ENCODE peak calls at places on chromosomes 16 and 17, in ten cellular contexts. F is colonic mucosa; G is effector memory CD8-positive, alpha-beta T cell; R is stimulated activated CD4-positive, alpha-beta T cell treated with anti-CD3 and anti-CD28 coated beads, Interleukin-15, amount 100 ng/mL, for 24 hours; N is GOT3; K is SW480; O is NCI-H510A; Y is GM10248; Z is EL; B is stimulated activated CD8-positive, alpha-beta memory T cell treated with anti-CD3 and anti-CD28 coated beads, Interleukin-4, amount 100 ng/mL, for 1 hour. W is an unnamed sample.

GRCh38 chr16:9596788-9597187 is 505.3 kb downstream of the HAPSTR1 start:
- DNase-seq in F (no peak), N (no peak), G (no peak), R (no peak), Y (no peak), O (no peak), B (no peak), Z (no peak), K (no peak), W (no peak)

GRCh38 chr17:78640700-78641099 is 63.5 kb upstream of the DNAH17 start:
- DNase-seq in Y (no peak), F (no peak), O (no peak), Z (no peak), G (no peak), K (no peak), R (no peak), B (no peak), N (no peak), W (no peak)

GRCh38 chr17:64983708-64984107 is 64.4 kb upstream of the LRRC37A3 start:
- DNase-seq in G (no peak), R (no peak), K (no peak), O (no peak), N (no peak), Z (no peak), B (no peak), Y (no peak), F (no peak), W (no peak)

GRCh38 chr16:74984194-74984669 is 691 bp downstream of the WDR59 start:
- DNase-seq in O (no peak), G (peak), Y (no peak), K (no peak), N (no peak), Z (peak), R (peak), B (no peak), F (no peak), W (peak)

GRCh38 chr16:56800355-56800754 is 64.7 kb upstream of the SLC12A3 start:
- DNase-seq in O (no peak), Z (peak), Y (no peak), F (no peak), K (no peak), N (no peak), B (no peak), G (no peak), R (no peak), W (no peak)

GRCh38 chr17:58530655-58531054 is 16.2 kb upstream of the MTMR4 start:
- DNase-seq in Y (no peak), Z (no peak), O (no peak), N (no peak), G (no peak), B (no peak), K (no peak), R (no peak), F (no peak), W (no peak)

GRCh38 chr17:80106176-80106575 is 4.8 kb downstream of the GAA start:
- DNase-seq in F (no peak), B (no peak), K (no peak), N (no peak), O (no peak), Z (no peak), R (no peak), Y (no peak), G (no peak), W (no peak)

GRCh38 chr16:55663770-55664677 is 8.2 kb downstream of the SLC6A2 start:
- DNase-seq in R (no peak), F (no peak), O (no peak), B (no peak), K (no peak), Y (no peak), G (no peak), N (no peak), Z (peak), W (no peak)

GRCh38 chr16:85309656-85310587 is 197.7 kb upstream of the CIBAR2 start:
- DNase-seq in O (no peak), N (no peak), Y (no peak), F (no peak), Z (no peak), G (no peak), R (peak), K (peak), B (no peak), W (no peak)

GRCh38 chr17:72646176-72646575 is 446.3 kb downstream of the SLC39A11 start:
- DNase-seq in Y (no peak), R (no peak), Z (no peak), F (no peak), K (no peak), O (no peak), N (no peak), B (no peak), G (no peak), W (no peak)

GRCh38 chr17:81551458-81552243 is 502 bp downstream of the FAAP100 start:
- DNase-seq in Z (peak), R (peak), Y (no peak), G (no peak), O (no peak), N (no peak), F (peak), K (peak), B (no peak), W (no peak)

GRCh38 chr17:65455972-65456343 is 105.5 kb downstream of the AXIN2 start:
- DNase-seq in O (no peak), K (peak), B (no peak), Y (no peak), N (no peak), Z (no peak), G (no peak), R (peak), F (peak), W (peak)

GRCh38 chr17:64277831-64278562 is 14.9 kb upstream of the TEX2 start:
- DNase-seq in N (no peak), B (no peak), Z (no peak), O (no peak), R (no peak), K (no peak), Y (no peak), G (no peak), F (no peak), W (no peak)

GRCh38 chr16:20928774-20929411 is 28.3 kb downstream of the LYRM1 start:
- DNase-seq in O (no peak), Y (peak), R (no peak), G (no peak), K (no peak), F (no peak), B (no peak), N (no peak), Z (no peak), W (no peak)

GRCh38 chr16:13858873-13859580 is 60.9 kb upstream of the ERCC4 start:
- DNase-seq in N (no peak), G (no peak), B (no peak), O (no peak), F (no peak), K (no peak), Y (no peak), Z (no peak), R (no peak), W (no peak)

GRCh38 chr16:88553739-88554138 is 16.5 kb upstream of the ZC3H18 start:
- DNase-seq in B (no peak), K (no peak), N (no peak), Y (no peak), O (no peak), G (no peak), F (no peak), Z (no peak), R (no peak), W (no peak)

GRCh38 chr17:65588194-65588808 is 26.9 kb upstream of the AXIN2 start:
- DNase-seq in Y (no peak), K (peak), N (no peak), B (no peak), F (peak), Z (no peak), R (no peak), O (peak), G (no peak), W (no peak)

GRCh38 chr16:70786020-70786419 is 14.9 kb downstream of the VAC14 start:
- DNase-seq in Z (no peak), N (no peak), B (no peak), Y (no peak), G (no peak), R (no peak), O (no peak), F (no peak), K (no peak), W (no peak)

GRCh38 chr16:12095275-12096161 is 119.0 kb downstream of the SNX29 start:
- DNase-seq in K (peak), N (no peak), G (peak), B (peak), Z (peak), F (peak), O (no peak), R (peak), Y (peak), W (peak)

GRCh38 chr17:2421315-2422147 is 20.7 kb upstream of the MNT start:
- DNase-seq in Z (no peak), B (no peak), Y (no peak), G (no peak), O (peak), F (no peak), R (no peak), N (no peak), K (no peak), W (no peak)

GRCh38 chr17:67707442-67707841 is 10.3 kb upstream of the NOL11 start:
- DNase-seq in K (no peak), F (no peak), Y (no peak), G (no peak), R (no peak), B (no peak), Z (no peak), N (no peak), O (no peak), W (no peak)

GRCh38 chr16:31093132-31093703 is 1.4 kb downstream of the VKORC1 start:
- DNase-seq in Y (no peak), N (no peak), R (no peak), G (no peak), O (no peak), F (peak), B (no peak), K (peak), Z (peak), W (no peak)

GRCh38 chr17:45149037-45149668 is 878 bp downstream of the HEXIM1 start:
- DNase-seq in F (peak), N (no peak), R (peak), Z (peak), K (peak), B (no peak), O (peak), Y (peak), G (peak), W (peak)

W was measured in central memory CD4-positive, alpha-beta T cell.